ENCODE peak calls at places on chromosomes 6 and 20, in six cellular contexts. B, I, P, J, W and T are unnamed samples. For H3K36me3, the result is how much of the 10 kb centered on the place peaks cover.

GRCh38 chr20:37914672-37915433 is 11.9 kb downstream of the VSTM2L start:
- DNase-seq in I (no peak), W (no peak), P (no peak), J (peak), B (no peak), T (no peak)

GRCh38 chr6:14824835-14825223 is 421.0 kb upstream of the JARID2 start:
- DNase-seq in P (no peak), B (no peak), W (no peak), I (no peak), J (peak), T (no peak)

GRCh38 chr6:34969662-34970265 is 80.7 kb downstream of the ANKS1A start:
- DNase-seq in I (no peak), B (no peak), J (no peak), W (no peak), P (no peak), T (no peak)

GRCh38 chr6:25215881-25216280 is 63.3 kb upstream of the CARMIL1 start:
- DNase-seq in P (no peak), W (no peak), B (no peak), J (no peak), I (no peak), T (no peak)

GRCh38 chr6:5302220-5302946 is 41.1 kb downstream of the FARS2 start:
- DNase-seq in W (no peak), P (no peak), B (no peak), J (no peak), I (no peak), T (no peak)

GRCh38 chr6:105810105-105810921 is 275.8 kb upstream of the PRDM1 start:
- DNase-seq in W (peak), P (peak), I (peak), B (peak), J (no peak), T (no peak)

GRCh38 chr20:64001607-64002011 is 20.7 kb downstream of the PRPF6 start:
- DNase-seq in P (no peak), W (no peak), I (no peak), J (no peak), B (no peak), T (no peak)

GRCh38 chr20:42020316-42020715 is 402.1 kb upstream of the CHD6 start:
- DNase-seq in W (no peak), J (no peak), I (no peak), P (no peak), B (no peak), T (no peak)

GRCh38 chr6:129280719-129281118 is 397.8 kb downstream of the LAMA2 start:
- DNase-seq in J (no peak), B (no peak), P (no peak), I (no peak), W (no peak), T (no peak)

GRCh38 chr6:164478426-164478825 is 831.0 kb downstream of the C6orf118 start:
- DNase-seq in W (no peak), J (peak), I (no peak), B (no peak), P (no peak), T (no peak)

GRCh38 chr6:114998492-114998891 is 655.7 kb upstream of the HS3ST5 start:
- DNase-seq in W (no peak), P (no peak), I (no peak), B (no peak), J (no peak), T (no peak)

GRCh38 chr6:145086197-145086596 is 649.1 kb downstream of the EPM2A start:
- DNase-seq in P (no peak), B (no peak), W (peak), I (peak), J (no peak), T (no peak)

GRCh38 chr6:127459231-127459641 is at the start of gene KIAA0408:
- DNase-seq in W (peak), B (peak), P (peak), I (peak), J (peak), T (no peak)

GRCh38 chr6:88650029-88650619 is 313.3 kb downstream of the RNGTT start:
- DNase-seq in J (no peak), P (no peak), W (no peak), B (no peak), I (peak), T (no peak)

GRCh38 chr6:157893238-157893637 is 70.2 kb downstream of the SNX9 start:
- DNase-seq in I (no peak), B (no peak), J (no peak), W (no peak), P (no peak), T (no peak)

GRCh38 chr6:15259766-15260098 is 13.9 kb downstream of the JARID2 start:
- DNase-seq in W (no peak), J (no peak), B (no peak), P (no peak), I (no peak), T (no peak)

GRCh38 chr6:144195671-144196070 is 45.4 kb downstream of the STX11 start:
- DNase-seq in W (no peak), J (no peak), I (peak), B (no peak), P (no peak), T (no peak)

GRCh38 chr6:44004625-44005506 is 122.4 kb downstream of the MRPL14 start:
- DNase-seq in J (no peak), W (peak), B (peak), P (no peak), I (no peak), T (no peak)

GRCh38 chr6:137848672-137849071 is 18.4 kb upstream of the TNFAIP3 start:
- DNase-seq in P (no peak), J (no peak), B (no peak), I (no peak), W (no peak), T (no peak)

GRCh38 chr20:53931597-53931996 is 138.8 kb downstream of the BCAS1 start:
- DNase-seq in W (no peak), I (no peak), B (no peak), J (no peak), P (no peak), T (no peak)

GRCh38 chr6:88449770-88450169 is 283.6 kb upstream of the CNR1 start:
- DNase-seq in B (no peak), I (no peak), W (no peak), P (no peak), J (no peak), T (no peak)

GRCh38 chr6:62057300-62057699 is 228.7 kb downstream of the KHDRBS2 start:
- DNase-seq in J (no peak), W (no peak), P (no peak), I (no peak), B (no peak), T (no peak)

GRCh38 chr6:87766211-87766610 is 64.2 kb upstream of the AKIRIN2 start:
- DNase-seq in P (no peak), J (no peak), W (no peak), B (no peak), I (no peak), T (no peak)

GRCh38 chr6:98946877-98947410 is 802 bp downstream of the FBXL4 start:
- DNase-seq in I (no peak), P (peak), W (peak), B (no peak), J (peak), T (no peak)

GRCh38 chr20:10786678-10787077 is 112.9 kb upstream of the JAG1 start:
- DNase-seq in P (no peak), B (no peak), I (no peak), J (no peak), W (no peak), T (no peak)

GRCh38 chr6:81977488-81977887 is 225.0 kb upstream of the TENT5A start:
- DNase-seq in B (no peak), W (no peak), P (no peak), I (peak), J (no peak), T (no peak)

GRCh38 chr6:170271771-170272314 is 19.0 kb downstream of the DLL1 start:
- DNase-seq in W (no peak), J (no peak), B (no peak), P (peak), I (no peak), T (no peak)

GRCh38 chr6:106870824-106871300 is 103.7 kb downstream of the CD24 start:
- DNase-seq in J (no peak), I (no peak), P (no peak), B (no peak), W (no peak), T (no peak)

GRCh38 chr6:131592935-131593334 is 19.9 kb downstream of the ARG1 start:
- DNase-seq in B (no peak), I (no peak), P (no peak), J (no peak), W (no peak), T (no peak)

GRCh38 chr6:131597448-131597847 is 24.4 kb downstream of the ARG1 start:
- DNase-seq in I (no peak), W (no peak), J (no peak), P (no peak), B (no peak), T (no peak)

GRCh38 chr6:131594074-131594473 is 21.0 kb downstream of the ARG1 start:
- DNase-seq in B (no peak), J (no peak), P (no peak), W (no peak), I (no peak), T (no peak)
- H3K36me3 ChIP-seq in B (half or more), J (under half), P (under half), W (under half), I (half or more), T (half or more)

DNA sequence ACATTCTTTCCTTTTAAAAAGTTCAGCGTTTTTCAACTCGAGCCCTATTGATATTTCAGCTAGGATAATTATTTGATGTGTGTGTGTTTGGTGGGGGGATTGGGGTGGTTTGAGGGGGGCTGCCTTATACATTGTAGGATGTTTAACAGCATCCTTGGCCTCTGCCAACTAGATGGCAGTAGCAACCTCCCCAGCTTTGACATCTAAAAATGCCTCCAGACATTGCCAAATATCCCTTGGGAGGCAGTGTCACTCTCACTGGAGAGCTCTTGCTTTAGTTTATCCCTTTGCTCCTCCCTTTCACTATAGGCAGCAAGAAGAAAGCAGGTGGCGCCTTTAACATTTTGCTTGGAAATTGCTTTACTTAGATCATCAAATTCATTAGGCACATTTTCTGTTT is 14.6 kb upstream of the TP53TG5 start:
- DNase-seq in J (no peak), B (no peak), I (no peak), W (no peak), P (no peak), T (no peak)
- TF ChIP-seq CTCF in J (no peak), B (peak), I (peak), W (no peak), P (no peak), T (no peak)

GRCh38 chr20:47353697-47354387 is 2.7 kb downstream of the ZMYND8 start:
- DNase-seq in J (no peak), I (no peak), W (no peak), B (no peak), P (no peak), T (no peak)
- H3K4me3 ChIP-seq in J (peak), I (peak), W (peak), B (peak), P (no peak), T (peak)

GRCh38 chr20:49123982-49124381 is 64.2 kb downstream of the STAU1 start:
- DNase-seq in B (no peak), J (no peak), P (no peak), W (no peak), I (no peak), T (no peak)
- H3K36me3 ChIP-seq in B (half or more), J (under half), P (under half), W (under half), I (under half), T (under half)

DNA sequence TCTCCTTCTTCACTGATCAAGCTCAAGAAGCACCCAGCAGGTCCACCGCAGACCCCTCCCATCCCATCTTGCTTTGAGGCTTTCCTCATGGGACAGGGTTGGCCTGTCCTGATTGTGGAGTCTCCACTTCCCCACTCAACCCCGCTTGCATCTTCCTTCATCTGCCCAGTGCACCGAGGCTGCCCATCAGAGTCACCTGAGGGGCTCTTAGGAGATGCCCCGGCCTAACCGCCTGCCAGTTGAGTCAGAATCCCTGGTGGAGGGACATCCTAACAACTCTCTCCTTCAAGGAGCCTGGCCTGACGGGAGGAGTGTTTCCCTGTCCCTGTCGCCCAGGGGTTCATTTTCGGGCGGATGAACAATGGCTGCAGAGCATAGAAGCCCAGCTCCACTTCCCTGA is 46.1 kb downstream of the RBM38 start:
- DNase-seq in P (no peak), W (no peak), I (no peak), J (no peak), B (no peak), T (no peak)
- TF ChIP-seq CTCF in P (no peak), W (no peak), I (no peak), J (no peak), B (no peak), T (no peak)

GRCh38 chr6:28751514-28751913 is 172.3 kb downstream of the TRIM27 start:
- DNase-seq in I (no peak), B (no peak), W (no peak), P (no peak), J (no peak), T (no peak)
- H3K4me3 ChIP-seq in I (no peak), B (no peak), W (no peak), P (no peak), J (no peak), T (no peak)

GRCh38 chr6:33658982-33659689 is 38.0 kb downstream of the ITPR3 start:
- DNase-seq in P (no peak), B (no peak), W (no peak), J (no peak), I (no peak), T (no peak)

GRCh38 chr6:33663727-33664449 is 42.8 kb downstream of the ITPR3 start:
- DNase-seq in P (no peak), W (no peak), I (no peak), J (no peak), B (no peak), T (no peak)

GRCh38 chr6:33662318-33662717 is 41.2 kb downstream of the ITPR3 start:
- DNase-seq in I (no peak), B (no peak), J (no peak), W (no peak), P (no peak), T (no peak)

GRCh38 chr6:33663028-33663427 is 41.9 kb downstream of the ITPR3 start:
- DNase-seq in I (no peak), P (no peak), J (no peak), W (no peak), B (no peak), T (no peak)

DNA sequence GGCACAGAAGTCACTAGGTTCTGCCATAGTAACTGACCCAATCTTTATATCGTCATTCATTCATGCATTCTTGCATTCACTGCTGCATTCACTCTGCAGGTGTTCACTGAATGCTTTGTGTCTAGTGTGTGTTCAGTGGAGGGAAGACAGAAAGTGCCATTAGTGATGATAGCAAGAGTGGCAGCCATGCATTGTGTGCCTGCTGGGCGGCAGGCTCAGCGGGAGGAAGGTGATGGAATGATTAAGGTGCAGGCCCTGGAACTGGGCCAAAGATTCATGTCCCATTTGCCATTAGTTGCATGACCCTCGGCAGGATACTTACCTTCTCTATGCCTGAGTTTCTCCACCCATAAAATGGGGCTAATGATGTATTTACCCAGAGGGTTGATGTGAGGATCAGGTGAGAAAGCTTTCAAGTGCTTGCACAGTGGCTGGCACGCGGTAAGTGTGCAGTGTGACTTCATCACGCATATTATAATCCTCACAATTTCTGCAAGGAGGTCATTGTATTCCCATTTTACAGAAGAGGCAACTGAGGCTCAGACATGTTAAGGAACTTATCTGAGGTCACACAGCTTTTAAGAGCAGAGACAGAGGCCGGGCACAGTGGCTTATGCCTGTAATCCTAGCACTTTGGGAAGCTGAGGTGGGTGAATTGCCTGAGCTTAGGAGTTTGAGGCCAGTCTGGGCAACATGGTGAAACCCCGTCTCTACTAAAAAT is 40.2 kb downstream of the ITPR3 start:
- DNase-seq in B (no peak), I (no peak), P (no peak), W (no peak), J (no peak), T (no peak)
- H3K36me3 ChIP-seq in B (under half), I (under half), P (under half), W (under half), J (under half), T (under half)